ENCODE peak calls at places on chromosomes 5 and 9, in six cellular contexts. Z, V, W, J, S and Q are unnamed samples.

GRCh38 chr5:138029501-138029900 is 3.4 kb downstream of the FAM13B start:
- DNase-seq in Z (no peak), V (no peak), W (no peak), J (no peak), S (no peak), Q (no peak)

GRCh38 chr5:32510860-32511259 is 66.3 kb upstream of the ZFR start:
- DNase-seq in Z (no peak), V (no peak), W (no peak), J (no peak), S (no peak), Q (no peak)

GRCh38 chr9:94993141-94993820 is 266.8 kb downstream of the AOPEP start:
- DNase-seq in Z (peak), V (no peak), W (no peak), J (no peak), S (no peak), Q (no peak)

GRCh38 chr5:157578079-157578780 is 2.7 kb upstream of the ADAM19 start:
- DNase-seq in Z (no peak), V (no peak), W (no peak), J (no peak), S (no peak), Q (no peak)

GRCh38 chr5:72337159-72337558 is 17.0 kb downstream of the PTCD2 start:
- DNase-seq in Z (no peak), V (no peak), W (no peak), J (no peak), S (no peak), Q (no peak)

GRCh38 chr5:167442922-167443321 is 848.5 kb upstream of the WWC1 start:
- DNase-seq in Z (no peak), V (no peak), W (no peak), J (no peak), S (no peak), Q (no peak)

GRCh38 chr9:70421272-70422180 is 7.1 kb upstream of the KLF9 start:
- DNase-seq in Z (no peak), V (no peak), W (no peak), J (peak), S (no peak), Q (peak)

GRCh38 chr9:129005336-129005997 is 22.7 kb downstream of the SH3GLB2 start:
- DNase-seq in Z (no peak), V (no peak), W (no peak), J (no peak), S (no peak), Q (no peak)

GRCh38 chr5:15966066-15966640 is 213.4 kb downstream of the MARCHF11 start:
- DNase-seq in Z (no peak), V (no peak), W (no peak), J (no peak), S (no peak), Q (no peak)

GRCh38 chr9:90331826-90332575 is 310.6 kb downstream of the DIRAS2 start:
- DNase-seq in Z (no peak), V (no peak), W (peak), J (no peak), S (no peak), Q (no peak)

GRCh38 chr5:50744761-50745160 is 78.3 kb downstream of the PARP8 start:
- DNase-seq in Z (no peak), V (peak), W (no peak), J (no peak), S (no peak), Q (no peak)

GRCh38 chr9:18208166-18209059 is 265.5 kb upstream of the ADAMTSL1 start:
- DNase-seq in Z (peak), V (no peak), W (peak), J (peak), S (no peak), Q (peak)

GRCh38 chr5:163540711-163541110 is 35.3 kb downstream of the MAT2B start:
- DNase-seq in Z (no peak), V (no peak), W (peak), J (no peak), S (no peak), Q (no peak)

GRCh38 chr9:131018621-131019020 is 9.6 kb downstream of the LAMC3 start:
- DNase-seq in Z (peak), V (no peak), W (peak), J (no peak), S (no peak), Q (no peak)

GRCh38 chr9:109600142-109600541 is 102.0 kb upstream of the PTPN3 start:
- DNase-seq in Z (no peak), V (no peak), W (no peak), J (no peak), S (no peak), Q (peak)

GRCh38 chr9:14350766-14351165 is 36.8 kb upstream of the NFIB start:
- DNase-seq in Z (no peak), V (no peak), W (no peak), J (peak), S (no peak), Q (no peak)

GRCh38 chr5:32687167-32687831 is 23.8 kb upstream of the NPR3 start:
- DNase-seq in Z (no peak), V (no peak), W (no peak), J (no peak), S (no peak), Q (no peak)

GRCh38 chr9:98573749-98574278 is 134.9 kb downstream of the GABBR2 start:
- DNase-seq in Z (no peak), V (no peak), W (no peak), J (no peak), S (no peak), Q (no peak)

GRCh38 chr9:86946712-86947145 is 577 bp downstream of the GAS1 start:
- DNase-seq in Z (no peak), V (no peak), W (peak), J (peak), S (no peak), Q (peak)

GRCh38 chr9:95035846-95036245 is 281.7 kb downstream of the FANCC start:
- DNase-seq in Z (no peak), V (no peak), W (no peak), J (no peak), S (no peak), Q (no peak)

GRCh38 chr9:94085062-94085639 is 887 bp downstream of the PTPDC1 start:
- DNase-seq in Z (peak), V (no peak), W (no peak), J (no peak), S (no peak), Q (no peak)

GRCh38 chr9:134239130-134239888 is 74.9 kb upstream of the RNU6ATAC start:
- DNase-seq in Z (no peak), V (no peak), W (no peak), J (no peak), S (no peak), Q (no peak)

GRCh38 chr5:92991681-92992472 is 589.1 kb downstream of the NR2F1-AS1 start:
- DNase-seq in Z (no peak), V (no peak), W (no peak), J (peak), S (no peak), Q (no peak)

GRCh38 chr9:92759446-92759845 is 5.2 kb downstream of the BICD2 start:
- DNase-seq in Z (no peak), V (no peak), W (no peak), J (no peak), S (no peak), Q (no peak)

GRCh38 chr5:126124706-126125345 is 298.4 kb upstream of the GRAMD2B start:
- DNase-seq in Z (no peak), V (no peak), W (no peak), J (no peak), S (no peak), Q (peak)

GRCh38 chr9:125621170-125621569 is 85.8 kb downstream of the MAPKAP1 start:
- DNase-seq in Z (no peak), V (no peak), W (no peak), J (no peak), S (no peak), Q (no peak)

GRCh38 chr9:125630436-125630835 is 76.6 kb downstream of the MAPKAP1 start:
- DNase-seq in Z (no peak), V (no peak), W (no peak), J (no peak), S (no peak), Q (no peak)

GRCh38 chr9:125629451-125629850 is 77.6 kb downstream of the MAPKAP1 start:
- DNase-seq in Z (no peak), V (no peak), W (no peak), J (no peak), S (no peak), Q (peak)

GRCh38 chr9:125631391-125632085 is 75.5 kb downstream of the MAPKAP1 start:
- DNase-seq in Z (peak), V (no peak), W (peak), J (peak), S (peak), Q (peak)

GRCh38 chr9:125626187-125626586 is 80.8 kb downstream of the MAPKAP1 start:
- DNase-seq in Z (no peak), V (no peak), W (no peak), J (no peak), S (peak), Q (no peak)
- TF ChIP-seq MYC in Z (no peak), V (no peak), W (no peak), J (no peak), S (no peak), Q (no peak)

GRCh38 chr5:982377-983237 is 26.0 kb upstream of the NKD2 start:
- DNase-seq in Z (no peak), V (no peak), W (peak), J (no peak), S (peak), Q (no peak)
- TF ChIP-seq CTCF in Z (peak), V (peak), W (peak), J (peak), S (peak), Q (no peak)

GRCh38 chr5:130074820-130075219 is 170.6 kb downstream of the CHSY3 start:
- DNase-seq in Z (no peak), V (no peak), W (no peak), J (no peak), S (no peak), Q (no peak)

GRCh38 chr5:130077007-130077406 is 172.7 kb downstream of the CHSY3 start:
- DNase-seq in Z (no peak), V (no peak), W (no peak), J (no peak), S (no peak), Q (no peak)
- TF ChIP-seq MAX in Z (no peak), V (no peak), W (no peak), J (no peak), S (no peak), Q (no peak)

GRCh38 chr9:21579209-21579608 is 97.1 kb upstream of the IFNE start:
- DNase-seq in Z (no peak), V (no peak), W (peak), J (no peak), S (no peak), Q (no peak)

GRCh38 chr9:21579743-21580142 is 97.6 kb upstream of the IFNE start:
- DNase-seq in Z (no peak), V (no peak), W (no peak), J (no peak), S (no peak), Q (no peak)

GRCh38 chr9:21580636-21581353 is 98.7 kb upstream of the IFNE start:
- DNase-seq in Z (no peak), V (no peak), W (peak), J (no peak), S (no peak), Q (no peak)

GRCh38 chr9:21574261-21574660 is 92.1 kb upstream of the IFNE start:
- DNase-seq in Z (no peak), V (no peak), W (no peak), J (no peak), S (no peak), Q (no peak)

DNA sequence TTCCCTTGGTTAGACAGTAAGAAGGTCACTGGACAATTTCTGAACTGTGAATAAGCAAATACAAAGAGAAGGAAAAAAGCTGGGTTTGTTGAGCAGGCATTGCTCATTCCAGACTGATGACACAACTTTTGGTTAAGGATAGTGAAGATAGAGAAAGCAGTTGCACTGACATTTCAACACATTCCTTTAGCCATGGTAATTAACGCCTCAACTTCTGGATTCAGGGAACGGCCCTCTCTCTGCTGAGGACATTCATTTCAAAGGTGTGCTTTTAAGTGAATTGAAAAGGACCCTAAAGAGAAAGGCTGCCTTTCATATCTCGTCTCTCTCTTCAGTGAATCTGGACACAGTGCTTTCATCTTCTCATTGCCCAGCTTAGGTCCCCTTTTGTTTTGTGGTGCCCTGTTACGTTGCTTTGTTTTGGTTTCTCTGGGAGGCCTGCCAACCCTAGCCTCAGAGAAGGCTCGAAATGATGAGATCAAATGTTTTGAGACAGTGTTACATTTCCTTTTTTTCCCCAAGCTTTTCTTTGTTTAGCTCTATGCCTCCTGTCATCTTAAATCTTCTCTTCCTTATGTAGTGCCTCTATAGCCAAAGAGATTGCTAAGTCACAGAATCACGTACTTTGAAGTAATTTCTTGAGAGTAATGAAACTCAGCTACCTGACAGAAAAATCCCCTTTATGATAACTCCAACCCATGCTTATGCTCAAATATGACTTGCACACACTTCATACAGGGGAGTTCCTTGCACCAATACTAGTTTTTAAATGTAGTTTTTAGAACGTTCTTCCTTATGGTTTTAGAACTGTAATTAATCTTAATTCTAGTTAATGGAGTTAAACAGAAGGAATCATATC is 94.4 kb upstream of the IFNE start:
- DNase-seq in Z (peak), V (peak), W (peak), J (peak), S (no peak), Q (no peak)
- TF ChIP-seq MYC in Z (no peak), V (no peak), W (no peak), J (no peak), S (no peak), Q (no peak)

GRCh38 chr5:132753135-132753987 is 6.1 kb downstream of the CCNI2 start:
- DNase-seq in Z (peak), V (no peak), W (peak), J (no peak), S (no peak), Q (peak)
- TF ChIP-seq CTCF in Z (peak), V (peak), W (no peak), J (peak), S (peak), Q (peak)